ENCODE peak calls at places on chromosomes 4 and X, in eight cellular contexts. F is pancreas; G is activated CD8-positive, alpha-beta T cell treated with anti-CD3 and anti-CD28 coated beads for 36 hours; K is endodermal cell; C is colonic mucosa; P is IMR-90; U is esophagus squamous epithelium; H is H9. E is an unnamed sample.
A peak's percentile ranks its signal among the peaks of the same experiment; 100 is the strongest.

GRCh38 chrX:47502591-47503222 is 19.7 kb upstream of the ZNF41 start:
- DNase-seq in F (no peak), G (no peak), K (peak; percentile 53), C (no peak), P (peak; percentile 61), U (no peak), H (no peak), E (no peak)

GRCh38 chrX:55220119-55220794 is at the start of gene PAGE5:
- DNase-seq in F (no peak), G (no peak), K (no peak), C (no peak), P (no peak), U (no peak), H (no peak), E (no peak)

GRCh38 chr4:175705407-175705806 is 106.7 kb downstream of the GPM6A start:
- DNase-seq in F (peak; percentile 2), G (no peak), K (peak; percentile 73), C (no peak), P (no peak), U (no peak), H (peak; percentile 66), E (no peak)

GRCh38 chrX:24485323-24485722 is 20.2 kb downstream of the PDK3 start:
- DNase-seq in F (no peak), G (no peak), K (no peak), C (no peak), P (no peak), U (no peak), H (no peak), E (no peak)

GRCh38 chrX:140766024-140766611 is 56.6 kb downstream of the LINC00632 start:
- DNase-seq in F (peak; percentile 12), G (peak; percentile 45), K (peak; percentile 84), C (peak; percentile 32), P (peak; percentile 66), U (no peak), H (peak; percentile 43), E (no peak)

GRCh38 chr4:7195546-7196282 is 3.4 kb downstream of the SORCS2 start:
- DNase-seq in F (no peak), G (no peak), K (peak; percentile 36), C (no peak), P (no peak), U (no peak), H (peak; percentile 16), E (no peak)

GRCh38 chrX:119417842-119418241 is 18.7 kb downstream of the SLC25A43 start:
- DNase-seq in F (no peak), G (no peak), K (no peak), C (no peak), P (no peak), U (no peak), H (no peak), E (no peak)

GRCh38 chr4:70734168-70734954 is 12.6 kb downstream of the RUFY3 start:
- DNase-seq in F (no peak), G (peak; percentile 59), K (no peak), C (peak; percentile 41), P (peak; percentile 55), U (no peak), H (no peak), E (no peak)

GRCh38 chr4:88159137-88159725 is 792 bp upstream of the ABCG2 start:
- DNase-seq in F (no peak), G (peak; percentile 24), K (peak; percentile 91), C (no peak), P (no peak), U (no peak), H (peak; percentile 84), E (no peak)

GRCh38 chrX:110284159-110284558 is 33.7 kb downstream of the AMMECR1 start:
- DNase-seq in F (no peak), G (no peak), K (no peak), C (no peak), P (peak; percentile 88), U (no peak), H (no peak), E (no peak)

GRCh38 chrX:20514358-20514757 is 247.6 kb upstream of the RPS6KA3 start:
- DNase-seq in F (no peak), G (peak; percentile 5), K (no peak), C (no peak), P (peak; percentile 83), U (no peak), H (no peak), E (no peak)

GRCh38 chr4:13248621-13249298 is 235.4 kb downstream of the RAB28 start:
- DNase-seq in F (no peak), G (no peak), K (no peak), C (no peak), P (peak; percentile 6), U (no peak), H (no peak), E (no peak)

GRCh38 chr4:13246107-13246506 is 238.0 kb downstream of the RAB28 start:
- DNase-seq in F (no peak), G (no peak), K (no peak), C (no peak), P (no peak), U (no peak), H (no peak), E (no peak)

GRCh38 chr4:13243152-13243551 is 241.0 kb downstream of the RAB28 start:
- DNase-seq in F (no peak), G (no peak), K (no peak), C (no peak), P (no peak), U (no peak), H (no peak), E (no peak)

GRCh38 chr4:13240066-13240465 is 244.1 kb downstream of the RAB28 start:
- DNase-seq in F (no peak), G (peak; percentile 9), K (no peak), C (no peak), P (no peak), U (no peak), H (no peak), E (no peak)

DNA sequence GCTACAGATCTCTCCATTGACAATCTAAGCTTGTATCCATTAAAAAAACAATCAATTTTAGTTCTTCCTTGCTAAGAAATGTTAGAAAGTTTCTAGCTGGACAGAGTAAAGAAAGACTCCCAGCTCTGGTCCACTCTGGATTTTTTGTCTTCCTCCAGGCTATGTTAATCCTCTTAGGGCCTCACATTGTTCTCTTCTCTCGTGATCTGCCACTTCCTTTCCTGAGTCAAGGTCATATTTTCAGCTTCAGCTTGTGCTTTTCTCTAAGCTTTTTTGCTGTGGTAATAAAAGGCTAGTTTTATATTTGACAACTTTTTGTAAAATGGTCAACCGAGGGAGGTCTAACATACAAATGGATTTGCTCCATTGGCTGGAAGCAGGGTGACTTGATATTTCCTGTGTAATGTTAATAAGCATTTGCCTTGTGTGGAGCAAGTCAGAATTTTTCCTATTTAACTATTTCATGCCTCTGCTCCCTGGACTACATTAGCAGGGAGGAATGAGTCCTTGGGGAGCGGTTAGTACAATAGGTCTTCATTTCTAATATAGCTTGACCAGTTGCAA is 239.7 kb downstream of the RAB28 start:
- DNase-seq in F (no peak), G (no peak), K (no peak), C (no peak), P (no peak), U (no peak), H (no peak), E (no peak)
- TF ChIP-seq CTCF in F (no peak), G (no peak), K (no peak), C (no peak), P (no peak), U (no peak), H (no peak), E (no peak)

DNA sequence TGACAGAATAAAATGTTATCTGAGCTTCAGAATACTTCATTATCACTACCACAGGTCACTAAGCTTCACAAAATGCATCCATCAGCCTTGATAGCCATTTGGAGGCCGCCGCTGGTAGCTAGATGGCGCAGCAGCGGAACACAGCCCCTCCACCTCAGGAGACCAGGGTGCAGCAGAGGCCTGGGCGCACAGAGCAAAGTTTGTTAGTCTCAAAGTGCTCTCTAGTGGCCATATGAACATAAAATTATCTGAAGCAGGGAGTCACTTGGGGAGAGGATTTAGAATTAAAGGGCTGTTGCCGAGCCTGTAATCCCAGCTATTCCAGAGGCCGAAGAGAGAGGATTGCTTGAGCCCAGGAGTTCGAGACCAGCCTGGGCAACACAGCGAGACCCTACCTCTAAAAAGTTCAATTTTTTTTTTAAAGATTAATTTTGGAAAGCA is 8.1 kb upstream of the DCTD start:
- DNase-seq in F (peak; percentile 77), G (peak; percentile 76), K (peak; percentile 94), C (peak; percentile 49), P (peak; percentile 84), U (peak; percentile 4), H (peak; percentile 91), E (no peak)
- TF ChIP-seq CTCF in F (peak; percentile 40), G (peak; percentile 64), K (peak; percentile 86), C (peak; percentile 36), P (peak; percentile 67), U (peak; percentile 48), H (peak; percentile 81), E (no peak)

GRCh38 chr4:145618210-145618911 is 824 bp upstream of the MMAA start:
- DNase-seq in F (no peak), G (peak; percentile 38), K (no peak), C (peak; percentile 30), P (no peak), U (no peak), H (no peak), E (no peak)

GRCh38 chr4:145618912-145619638 is at the start of gene MMAA:
- DNase-seq in F (peak; percentile 93), G (peak; percentile 96), K (peak; percentile 96), C (peak; percentile 96), P (peak; percentile 91), U (peak; percentile 77), H (peak; percentile 92), E (peak; percentile 82)

GRCh38 chr4:145623831-145624230 is 4.6 kb downstream of the MMAA start:
- DNase-seq in F (no peak), G (peak; percentile 20), K (no peak), C (no peak), P (peak; percentile 65), U (no peak), H (no peak), E (no peak)

GRCh38 chr4:145614235-145614615 is 5.0 kb upstream of the MMAA start:
- DNase-seq in F (no peak), G (no peak), K (no peak), C (no peak), P (no peak), U (no peak), H (no peak), E (no peak)

DNA sequence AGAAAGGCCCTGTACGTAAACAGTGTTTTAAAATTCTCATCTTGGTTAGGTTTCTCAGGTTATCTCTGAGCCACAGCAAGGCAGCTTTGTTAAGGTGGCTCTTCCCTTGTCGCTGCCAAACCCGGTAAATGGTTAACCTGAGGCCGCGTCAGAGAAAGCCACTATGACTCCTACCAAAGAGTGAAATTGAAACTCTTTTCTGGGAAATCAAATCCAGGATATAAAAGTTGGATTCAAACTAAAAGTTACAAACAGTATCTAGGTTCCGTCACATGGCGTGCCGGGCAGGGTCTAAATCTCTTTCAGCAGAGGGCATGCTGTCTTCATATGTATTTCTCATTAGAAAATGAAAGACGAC is 433 bp downstream of the MMAA start:
- DNase-seq in F (peak; percentile 85), G (peak; percentile 80), K (no peak), C (peak; percentile 80), P (peak; percentile 57), U (no peak), H (no peak), E (no peak)
- TF ChIP-seq CTCF in F (no peak), G (peak; percentile 4), K (no peak), C (no peak), P (no peak), U (no peak), H (no peak), E (no peak)

DNA sequence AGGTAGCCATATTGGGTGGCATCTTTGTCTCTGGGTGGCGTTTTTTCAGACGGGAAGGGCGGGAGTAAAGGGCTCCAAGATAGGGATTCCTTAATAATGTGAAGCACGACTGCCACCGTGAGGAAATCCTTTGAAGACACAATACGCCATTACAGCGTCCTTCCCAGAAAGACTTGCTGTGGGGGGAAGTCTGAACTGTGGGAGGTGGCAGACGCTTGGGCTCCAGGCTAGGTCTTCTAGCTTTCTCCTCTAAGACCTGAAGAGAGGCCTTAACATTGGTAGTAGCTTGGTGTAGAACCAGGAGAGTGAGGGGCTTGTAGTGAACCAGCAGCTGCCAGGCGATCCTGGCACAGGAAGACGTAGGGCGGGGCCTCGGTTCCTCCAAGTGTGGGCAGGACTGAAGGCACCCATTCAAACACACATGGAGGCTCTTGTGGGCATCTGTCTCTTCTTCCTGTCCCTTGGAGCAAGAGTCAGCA is 197.3 kb downstream of the OR13H1 start:
- DNase-seq in F (no peak), G (no peak), K (no peak), C (peak; percentile 92), P (peak; percentile 81), U (peak; percentile 11), H (no peak), E (peak; percentile 88)
- TF ChIP-seq CTCF in F (peak; percentile 31), G (no peak), K (no peak), C (peak; percentile 21), P (peak; percentile 52), U (no peak), H (no peak), E (no peak)